ENCODE peak calls at places on chromosome 10, in nine cellular contexts. O is T follicular helper cell, A is NCI-H1694, Y is B cell, I is aorta, F is omental fat pad, P is T-helper 2 cell, L is NCI-H1417, B is dorsolateral prefrontal cortex. C is an unnamed sample.

GRCh38 chr10:37563715-37564108 is 293.7 kb downstream of the ZNF248 start:
- DNase-seq in A (no peak), O (no peak), P (no peak), F (no peak), I (no peak), L (no peak), Y (no peak), B (no peak), C (no peak)

GRCh38 chr10:77702166-77702565 is 64.6 kb upstream of the KCNMA1 start:
- DNase-seq in I (no peak), B (no peak), O (no peak), L (no peak), A (no peak), P (no peak), Y (no peak), F (no peak), C (no peak)

GRCh38 chr10:36251068-36251467 is 609.0 kb upstream of the FZD8 start:
- DNase-seq in O (no peak), P (no peak), L (no peak), A (no peak), I (no peak), F (no peak), Y (no peak), B (no peak), C (no peak)

GRCh38 chr10:65570143-65571010 is 1355.5 kb upstream of the LRRTM3 start:
- DNase-seq in O (no peak), L (no peak), Y (no peak), F (no peak), A (no peak), P (no peak), B (no peak), I (no peak), C (no peak)

GRCh38 chr10:44417761-44418160 is 32.9 kb upstream of the CXCL12 start:
- DNase-seq in L (no peak), P (no peak), Y (no peak), B (no peak), A (no peak), O (no peak), F (no peak), I (peak; percentile 26), C (no peak)

GRCh38 chr10:86661161-86662025 is 6.9 kb upstream of the LDB3 start:
- DNase-seq in L (no peak), O (no peak), I (peak; percentile 51), A (peak; percentile 72), F (no peak), Y (no peak), B (peak; percentile 42), P (no peak), C (no peak)

GRCh38 chr10:1050555-1050954 is 1.6 kb upstream of the IDI1 start:
- DNase-seq in Y (no peak), B (no peak), I (no peak), F (no peak), O (no peak), L (no peak), P (peak; percentile 49), A (no peak), C (no peak)

GRCh38 chr10:122244001-122244715 is 26.9 kb upstream of the BTBD16 start:
- DNase-seq in L (no peak), A (no peak), O (no peak), P (no peak), F (no peak), B (no peak), I (no peak), Y (no peak), C (no peak)

GRCh38 chr10:6667679-6668270 is 87.7 kb upstream of the PRKCQ start:
- DNase-seq in B (no peak), A (no peak), P (no peak), O (no peak), Y (no peak), L (peak; percentile 22), F (no peak), I (no peak), C (peak; percentile 35)

GRCh38 chr10:71998840-71999194 is 34.6 kb downstream of the CHST3 start:
- DNase-seq in A (no peak), B (no peak), L (no peak), F (no peak), Y (no peak), P (no peak), I (peak; percentile 65), O (no peak), C (no peak)

GRCh38 chr10:44979281-44980181 is 922 bp upstream of the DEPP1 start:
- DNase-seq in P (no peak), L (no peak), F (no peak), I (peak; percentile 49), Y (no peak), B (no peak), A (no peak), O (no peak), C (no peak)

GRCh38 chr10:112375721-112376577 is 2.0 kb downstream of the ACSL5 start:
- DNase-seq in L (no peak), F (no peak), I (peak; percentile 61), P (no peak), Y (peak; percentile 81), A (no peak), B (no peak), O (peak; percentile 6), C (peak; percentile 77)

GRCh38 chr10:69222157-69223027 is 2.3 kb downstream of the HKDC1 start:
- DNase-seq in F (no peak), P (no peak), Y (no peak), A (peak; percentile 16), B (no peak), L (peak; percentile 11), O (peak; percentile 19), I (no peak), C (peak; percentile 78)

GRCh38 chr10:11576092-11576809 is 35.2 kb downstream of the USP6NL start:
- DNase-seq in I (no peak), P (no peak), A (no peak), B (no peak), L (no peak), Y (no peak), O (no peak), F (no peak), C (no peak)

GRCh38 chr10:62938672-62939071 is 122.5 kb upstream of the EGR2 start:
- DNase-seq in B (no peak), Y (no peak), F (no peak), P (no peak), I (no peak), O (no peak), A (no peak), L (no peak), C (no peak)

GRCh38 chr10:22932626-22933370 is 4.9 kb downstream of the ARMC3 start:
- DNase-seq in P (no peak), L (no peak), F (no peak), A (no peak), O (no peak), B (no peak), Y (no peak), I (peak; percentile 53), C (no peak)

GRCh38 chr10:22244001-22244400 is 26.2 kb upstream of the EBLN1 start:
- DNase-seq in Y (no peak), B (no peak), P (no peak), A (no peak), I (no peak), O (no peak), L (no peak), F (no peak), C (no peak)

GRCh38 chr10:27995311-27995710 is 3.6 kb downstream of the ODAD2 start:
- DNase-seq in L (no peak), B (no peak), P (no peak), O (no peak), A (no peak), F (no peak), I (no peak), Y (no peak), C (no peak)

GRCh38 chr10:15225511-15225910 is 57.0 kb upstream of the NMT2 start:
- DNase-seq in B (no peak), O (no peak), P (no peak), L (no peak), Y (no peak), F (no peak), I (no peak), A (no peak), C (no peak)

GRCh38 chr10:5890519-5890878 is 456 bp downstream of the FBH1 start:
- DNase-seq in I (peak; percentile 55), B (no peak), A (no peak), F (no peak), P (no peak), O (no peak), Y (no peak), L (peak; percentile 1), C (peak; percentile 13)

GRCh38 chr10:26557641-26558014 is 119.5 kb downstream of the APBB1IP start:
- DNase-seq in F (no peak), A (no peak), O (no peak), Y (no peak), P (no peak), I (no peak), L (no peak), B (no peak), C (no peak)

GRCh38 chr10:15347205-15347604 is 23.9 kb downstream of the FAM171A1 start:
- DNase-seq in O (no peak), B (no peak), A (no peak), P (no peak), L (no peak), F (no peak), I (no peak), Y (no peak), C (no peak)

GRCh38 chr10:125035136-125035535 is 93.2 kb downstream of the ZRANB1 start:
- DNase-seq in F (no peak), O (no peak), I (no peak), A (no peak), Y (no peak), B (no peak), P (no peak), L (no peak), C (no peak)

GRCh38 chr10:77974396-77975074 is 48.0 kb upstream of the DLG5 start:
- DNase-seq in I (no peak), O (no peak), F (no peak), P (no peak), A (no peak), Y (no peak), L (no peak), B (peak; percentile 21), C (no peak)

GRCh38 chr10:43024524-43024923 is 52.3 kb upstream of the RET start:
- DNase-seq in F (no peak), I (no peak), O (no peak), A (no peak), L (no peak), B (no peak), Y (no peak), P (no peak), C (no peak)

GRCh38 chr10:96275685-96276418 is 4.5 kb upstream of the BLNK start:
- DNase-seq in A (no peak), I (peak; percentile 73), L (no peak), B (peak; percentile 51), O (no peak), Y (no peak), F (no peak), P (no peak), C (no peak)

GRCh38 chr10:109852004-109852717 is 71.2 kb downstream of the XPNPEP1 start:
- DNase-seq in O (peak; percentile 60), L (peak; percentile 42), I (peak; percentile 81), P (peak; percentile 50), A (peak; percentile 62), Y (peak; percentile 54), B (peak; percentile 81), F (peak; percentile 61), C (peak; percentile 60)

GRCh38 chr10:97713828-97714400 is 384 bp downstream of the MARVELD1 start:
- DNase-seq in F (no peak), I (peak; percentile 85), Y (peak; percentile 90), B (peak; percentile 83), A (no peak), L (peak; percentile 36), P (peak; percentile 26), O (peak; percentile 28), C (peak; percentile 50)

GRCh38 chr10:59587083-59587755 is 122.4 kb downstream of the SLC16A9 start:
- DNase-seq in F (no peak), P (no peak), I (no peak), L (no peak), Y (no peak), O (no peak), B (no peak), A (no peak), C (no peak)

GRCh38 chr10:121002586-121003205 is 151.5 kb downstream of the WDR11 start:
- DNase-seq in A (no peak), F (no peak), I (no peak), L (no peak), O (no peak), B (no peak), P (no peak), Y (no peak), C (no peak)

GRCh38 chr10:133528296-133528844 is 1.2 kb downstream of the CYP2E1 start:
- DNase-seq in B (peak; percentile 44), I (no peak), A (no peak), O (no peak), F (no peak), P (no peak), L (no peak), Y (peak; percentile 36), C (no peak)

C was measured in AML-193.